ENCODE peak calls at places on chromosome 12, in four cellular contexts. B is choroid plexus epithelial cell, L is dorsolateral prefrontal cortex, A is lower lobe of right lung. R is an unnamed sample.

GRCh38 chr12:57469334-57470164 is 10.0 kb downstream of the GLI1 start:
- DNase-seq in B (no peak), L (no peak), A (no peak), R (no peak)

GRCh38 chr12:230925-231671 is 17.1 kb upstream of the SLC6A12 start:
- DNase-seq in B (no peak), L (peak), A (no peak), R (no peak)

GRCh38 chr12:19546611-19547162 is 107.4 kb downstream of the AEBP2 start:
- DNase-seq in B (peak), L (no peak), A (no peak), R (peak)

GRCh38 chr12:6691473-6691872 is 2.3 kb upstream of the ZNF384 start:
- DNase-seq in B (peak), L (no peak), A (no peak), R (peak)

GRCh38 chr12:26369588-26369987 is 174.2 kb downstream of the SSPN start:
- DNase-seq in B (peak), L (no peak), A (no peak), R (peak)

GRCh38 chr12:104718581-104718980 is 239.5 kb downstream of the SLC41A2 start:
- DNase-seq in B (peak), L (no peak), A (no peak), R (peak)

GRCh38 chr12:6792522-6793201 is 3.3 kb downstream of the CD4 start:
- DNase-seq in B (no peak), L (no peak), A (peak), R (peak)

GRCh38 chr12:39235990-39236767 is 206.7 kb downstream of the KIF21A start:
- DNase-seq in B (peak), L (no peak), A (no peak), R (peak)

GRCh38 chr12:25583545-25583944 is 30.5 kb upstream of the LMNTD1 start:
- DNase-seq in B (peak), L (no peak), A (no peak), R (no peak)

GRCh38 chr12:68040450-68041075 is 51.3 kb downstream of the IFNG-AS1 start:
- DNase-seq in B (peak), L (peak), A (no peak), R (peak)

GRCh38 chr12:5435161-5435560 is 3.3 kb downstream of the NTF3 start:
- DNase-seq in B (no peak), L (no peak), A (no peak), R (no peak)

GRCh38 chr12:5434647-5434968 is 2.7 kb downstream of the NTF3 start:
- DNase-seq in B (no peak), L (peak), A (no peak), R (no peak)

GRCh38 chr12:5432011-5432400 is at the start of gene NTF3:
- DNase-seq in B (peak), L (peak), A (no peak), R (no peak)

GRCh38 chr12:5433840-5434646 is 2.1 kb downstream of the NTF3 start:
- DNase-seq in B (no peak), L (no peak), A (no peak), R (no peak)

GRCh38 chr12:5433081-5433839 is 1.4 kb downstream of the NTF3 start:
- DNase-seq in B (no peak), L (peak), A (no peak), R (no peak)
- H3K4me3 ChIP-seq in B (no peak), L (peak), A (peak), R (peak)

GRCh38 chr12:110353211-110353965 is 50.1 kb downstream of the ANAPC7 start:
- DNase-seq in B (no peak), L (no peak), A (no peak), R (no peak)

GRCh38 chr12:110352401-110352800 is 51.1 kb downstream of the ANAPC7 start:
- DNase-seq in B (no peak), L (no peak), A (no peak), R (no peak)

GRCh38 chr12:110354172-110354780 is 49.2 kb downstream of the ANAPC7 start:
- DNase-seq in B (peak), L (no peak), A (no peak), R (no peak)

GRCh38 chr12:110351119-110351518 is 52.4 kb downstream of the ANAPC7 start:
- DNase-seq in B (no peak), L (no peak), A (no peak), R (no peak)

DNA sequence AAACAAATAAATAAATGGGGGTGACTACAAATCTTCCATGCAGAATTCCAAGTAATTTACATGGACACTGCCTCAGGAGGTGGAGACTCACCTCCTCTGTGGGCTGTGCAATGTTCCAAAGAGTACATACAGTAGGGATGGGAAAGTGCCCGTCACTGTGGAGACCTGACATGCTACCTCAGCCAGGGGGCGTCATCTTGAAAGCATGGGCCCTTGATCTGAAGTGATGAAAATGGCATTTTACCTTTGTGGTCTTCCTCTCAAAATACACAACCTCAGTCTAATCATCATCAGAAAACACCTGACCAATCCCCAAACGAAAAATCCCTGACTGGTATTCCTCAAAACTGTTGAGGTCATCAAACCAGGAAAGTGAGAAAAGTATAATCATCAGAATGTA is 48.4 kb downstream of the ANAPC7 start:
- DNase-seq in B (peak), L (no peak), A (no peak), R (no peak)
- TF ChIP-seq CTCF in B (peak), L (no peak), A (peak), R (peak)

GRCh38 chr12:9649532-9649940 is 20.0 kb upstream of the CLEC2D start:
- DNase-seq in B (no peak), L (no peak), A (no peak), R (peak)
- H3K4me3 ChIP-seq in B (peak), L (peak), A (peak), R (peak)

GRCh38 chr12:51264297-51264696 is 5.9 kb downstream of the SMAGP start:
- DNase-seq in B (no peak), L (no peak), A (no peak), R (no peak)

GRCh38 chr12:51263341-51263740 is 6.9 kb downstream of the SMAGP start:
- DNase-seq in B (no peak), L (no peak), A (no peak), R (no peak)

GRCh38 chr12:51265024-51265423 is 5.2 kb downstream of the SMAGP start:
- DNase-seq in B (no peak), L (no peak), A (no peak), R (no peak)

DNA sequence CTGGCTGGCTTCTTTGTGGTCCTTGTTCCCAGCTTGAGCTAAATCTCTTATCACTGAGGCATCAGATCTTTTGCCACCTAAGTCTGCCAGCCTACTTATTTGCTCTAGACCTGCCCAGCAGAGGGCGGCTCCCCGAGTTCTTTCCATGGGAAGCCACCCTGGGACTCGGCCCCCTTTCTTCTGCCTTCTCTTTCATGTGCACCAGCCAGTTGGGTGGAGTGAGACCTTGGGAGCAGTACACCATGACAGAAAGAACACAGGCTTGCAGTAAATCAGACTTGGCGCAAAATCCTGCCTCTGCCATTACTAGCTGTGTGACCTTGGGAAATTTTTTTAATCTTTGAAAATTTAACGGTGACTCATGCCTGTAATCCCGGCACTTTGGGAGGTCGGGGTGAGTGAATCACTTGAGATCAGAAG is 7.4 kb downstream of the SMAGP start:
- DNase-seq in B (peak), L (no peak), A (peak), R (peak)
- TF ChIP-seq CTCF in B (peak), L (peak), A (peak), R (peak)

GRCh38 chr12:8692573-8692972 is 5.2 kb upstream of the RIMKLB start:
- DNase-seq in B (peak), L (peak), A (no peak), R (peak)
- H3K4me3 ChIP-seq in B (no peak), L (no peak), A (no peak), R (no peak)

DNA sequence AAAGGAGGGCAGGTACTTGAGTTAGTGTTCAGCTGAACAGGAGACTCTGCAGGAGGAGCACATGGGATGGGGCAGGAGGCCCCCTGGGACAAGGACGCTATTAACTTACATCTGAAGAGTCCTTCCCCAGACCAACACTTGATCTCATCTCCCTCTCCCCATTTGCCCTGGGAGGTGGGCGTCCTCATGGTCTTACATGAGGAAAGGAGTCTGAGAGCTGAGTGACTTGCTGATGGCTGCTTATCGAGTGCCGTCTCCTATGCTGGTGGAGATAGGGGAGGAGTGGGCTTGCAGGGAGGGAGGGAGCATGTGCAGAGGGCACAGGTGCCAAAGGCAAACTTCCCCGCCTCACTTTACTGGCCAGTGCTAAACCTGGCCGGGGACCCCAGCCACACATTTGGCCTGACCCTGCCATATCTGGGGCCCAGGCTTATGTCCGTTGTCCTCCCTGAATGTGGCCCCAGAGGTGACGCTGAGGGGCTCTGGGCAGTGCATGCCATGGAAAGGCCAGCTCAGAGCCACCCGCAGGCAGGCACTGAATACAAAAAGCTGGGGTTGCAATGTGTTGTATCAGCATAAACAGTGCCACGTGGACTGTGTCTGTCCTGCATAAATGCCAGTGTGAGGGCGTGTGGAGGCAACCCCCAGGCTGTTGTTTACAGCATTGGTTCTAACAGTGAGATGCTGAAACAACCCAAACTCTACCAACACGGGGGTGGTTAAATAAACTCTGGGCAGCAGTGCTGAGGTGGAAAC is 29.4 kb downstream of the FAIM2 start:
- DNase-seq in B (no peak), L (no peak), A (no peak), R (no peak)
- TF ChIP-seq CTCF in B (no peak), L (no peak), A (no peak), R (no peak)

DNA sequence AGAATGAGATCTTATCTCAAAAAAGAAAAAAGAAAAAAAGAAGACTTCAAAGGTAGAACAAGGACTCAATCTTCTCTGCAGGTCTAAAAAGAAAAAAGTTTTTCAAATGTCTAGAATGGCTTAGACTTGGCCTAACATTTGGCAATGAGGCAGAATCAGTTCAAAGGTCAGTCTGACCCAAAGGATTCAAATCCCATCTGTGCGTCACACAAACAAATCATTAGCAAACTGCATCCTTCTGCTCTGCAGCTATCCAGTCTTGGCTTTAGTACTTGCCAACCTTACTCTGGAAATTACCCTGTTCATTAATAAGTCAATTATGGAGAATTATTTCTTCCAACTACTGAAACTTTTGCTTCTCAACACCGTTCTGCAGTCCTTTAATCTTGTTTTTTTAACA is 3.1 kb downstream of the YAF2 start:
- DNase-seq in B (peak), L (no peak), A (no peak), R (no peak)
- H3K4me3 ChIP-seq in B (no peak), L (no peak), A (no peak), R (no peak)

DNA sequence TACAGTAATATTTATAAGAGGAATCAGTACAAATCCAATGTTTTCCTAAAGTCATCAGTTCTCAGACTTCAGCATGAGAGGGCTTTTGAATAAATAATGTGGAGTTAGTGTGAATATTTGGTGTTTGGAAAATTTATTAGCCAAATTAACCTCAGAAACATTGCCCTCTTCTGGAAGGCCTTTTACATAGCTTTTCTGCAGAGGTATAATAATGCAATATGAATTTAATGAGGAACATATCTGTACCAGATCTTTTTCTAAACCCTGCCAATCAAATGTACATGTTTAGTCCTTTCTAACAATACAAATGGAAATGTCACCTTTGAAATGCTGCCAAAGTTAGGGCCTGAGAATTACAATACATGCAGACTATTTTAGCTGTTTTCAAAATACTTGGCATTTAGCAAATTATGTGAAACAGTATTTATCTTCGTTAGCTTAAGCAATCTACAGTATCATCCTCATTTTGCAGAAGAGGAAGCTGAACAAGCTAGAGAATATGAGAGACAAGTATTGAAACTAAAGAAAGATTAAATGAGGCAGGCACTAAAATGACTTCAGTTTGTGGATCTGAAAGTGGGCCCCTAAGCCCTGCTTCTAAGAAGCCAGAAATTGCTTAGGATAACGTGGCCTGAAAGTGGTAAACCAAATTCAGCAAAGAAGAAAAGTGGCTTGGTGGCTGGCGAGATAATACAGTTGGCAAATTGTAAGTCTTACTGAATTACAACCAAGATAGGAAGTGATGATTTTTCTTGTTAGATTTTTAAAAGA is 60.4 kb upstream of the MANSC4 start:
- DNase-seq in B (peak), L (no peak), A (no peak), R (no peak)
- TF ChIP-seq CTCF in B (peak), L (no peak), A (no peak), R (peak)